ENCODE peak calls at places on chromosomes 11 and 22, in nine cellular contexts. A is BE2C; Z is CD8-positive, alpha-beta T cell; E is HCT116; R is cardiac muscle cell; N is endothelial cell; I is dorsolateral prefrontal cortex; L is gastrocnemius medialis; K is BJ. C is an unnamed sample.

GRCh38 chr11:73982595-73982989 is at the start of gene UCP2:
- DNase-seq in L (peak; percentile 82), E (no peak), N (peak; percentile 82), R (peak; percentile 92), Z (peak; percentile 73), I (peak; percentile 74), A (peak; percentile 97), K (no peak), C (peak; percentile 64)

GRCh38 chr11:125102544-125102943 is 8.9 kb downstream of the TMEM218 start:
- DNase-seq in N (no peak), I (no peak), A (no peak), E (no peak), R (no peak), Z (no peak), K (no peak), L (no peak), C (no peak)

GRCh38 chr11:86463120-86463519 is 88.4 kb downstream of the CCDC81 start:
- DNase-seq in E (no peak), K (no peak), A (no peak), R (no peak), I (no peak), N (no peak), Z (no peak), L (no peak), C (no peak)

GRCh38 chr11:110251837-110252236 is 44.6 kb downstream of the RDX start:
- DNase-seq in I (no peak), L (peak; percentile 27), Z (no peak), A (no peak), R (no peak), K (no peak), E (peak; percentile 73), N (no peak), C (no peak)

GRCh38 chr11:46506486-46506808 is 87.4 kb downstream of the AMBRA1 start:
- DNase-seq in N (no peak), K (no peak), Z (no peak), I (no peak), L (no peak), R (no peak), E (no peak), A (no peak), C (no peak)

GRCh38 chr11:95692526-95693270 is 96.9 kb downstream of the FAM76B start:
- DNase-seq in Z (no peak), N (no peak), I (no peak), A (no peak), K (no peak), L (no peak), E (no peak), R (no peak), C (no peak)

GRCh38 chr11:111633756-111634362 is 31.6 kb downstream of the SIK2 start:
- DNase-seq in L (no peak), I (no peak), E (no peak), R (no peak), N (no peak), Z (no peak), K (no peak), A (no peak), C (no peak)

GRCh38 chr22:46580940-46581579 is 39.1 kb upstream of the GRAMD4 start:
- DNase-seq in L (no peak), I (no peak), A (no peak), R (no peak), N (no peak), E (no peak), K (no peak), Z (no peak), C (no peak)

GRCh38 chr22:42468841-42469240 is 36.6 kb upstream of the NFAM1 start:
- DNase-seq in L (no peak), K (no peak), I (no peak), E (no peak), A (no peak), R (no peak), N (no peak), Z (no peak), C (no peak)

GRCh38 chr11:76237914-76238313 is 31.6 kb upstream of the WNT11 start:
- DNase-seq in R (no peak), N (no peak), Z (no peak), E (peak; percentile 48), A (peak; percentile 45), L (no peak), K (no peak), I (no peak), C (no peak)

GRCh38 chr11:1656670-1657069 is 27.1 kb downstream of the KRTAP5-5 start:
- DNase-seq in N (no peak), K (no peak), L (no peak), R (no peak), Z (no peak), E (no peak), I (peak; percentile 9), A (no peak), C (no peak)

GRCh38 chr11:71913716-71914115 is 14.7 kb downstream of the XNDC1N start:
- DNase-seq in A (no peak), N (no peak), Z (no peak), L (no peak), K (peak; percentile 44), E (no peak), R (no peak), I (no peak), C (no peak)

GRCh38 chr22:31738566-31738965 is 11.4 kb downstream of the PRR14L start:
- DNase-seq in I (no peak), N (no peak), L (no peak), Z (no peak), A (no peak), E (no peak), K (no peak), R (no peak), C (no peak)

GRCh38 chr11:65102142-65103095 is 6.4 kb downstream of the VPS51 start:
- DNase-seq in K (no peak), I (no peak), L (no peak), N (no peak), E (no peak), A (no peak), R (no peak), Z (no peak), C (no peak)

GRCh38 chr22:43391306-43391705 is 20.5 kb upstream of the MPPED1 start:
- DNase-seq in K (no peak), R (no peak), I (no peak), A (no peak), Z (no peak), L (no peak), N (no peak), E (no peak), C (no peak)

GRCh38 chr11:118448294-118448693 is 12.0 kb downstream of the KMT2A start:
- DNase-seq in L (no peak), K (no peak), N (no peak), E (no peak), A (no peak), R (no peak), I (no peak), Z (no peak), C (no peak)

GRCh38 chr11:61375709-61376108 is 13.5 kb downstream of the TMEM138 start:
- DNase-seq in K (no peak), A (no peak), Z (no peak), N (no peak), R (no peak), L (no peak), E (no peak), I (no peak), C (no peak)

GRCh38 chr11:59866397-59866796 is at the start of gene TCN1:
- DNase-seq in K (no peak), A (no peak), E (peak; percentile 52), N (no peak), I (no peak), L (no peak), Z (no peak), R (no peak), C (no peak)

GRCh38 chr11:19644316-19644715 is 68.3 kb upstream of the NAV2 start:
- DNase-seq in Z (no peak), R (no peak), E (no peak), A (no peak), I (no peak), N (no peak), L (no peak), K (no peak), C (no peak)

GRCh38 chr11:44596541-44597276 is 31.2 kb downstream of the CD82 start:
- DNase-seq in N (no peak), E (no peak), A (no peak), Z (peak; percentile 25), I (no peak), R (no peak), L (no peak), K (no peak), C (no peak)

GRCh38 chr11:36258730-36259360 is 30.4 kb downstream of the COMMD9 start:
- DNase-seq in E (peak; percentile 36), I (peak; percentile 67), N (peak; percentile 75), L (peak; percentile 37), A (peak; percentile 70), Z (no peak), R (peak; percentile 68), K (no peak), C (peak; percentile 46)
- TF ChIP-seq CTCF in E (peak; percentile 78), I (peak; percentile 78), N (peak; percentile 52), L (peak; percentile 60), A (peak; percentile 65), Z (no peak), R (peak; percentile 81), K (peak; percentile 78), C (peak; percentile 73)

GRCh38 chr11:68632802-68633201 is 51.5 kb upstream of the GAL start:
- DNase-seq in E (peak; percentile 79), L (no peak), I (no peak), N (peak; percentile 59), K (no peak), R (peak; percentile 78), Z (peak; percentile 12), A (peak; percentile 83), C (no peak)
- TF ChIP-seq CTCF in E (peak; percentile 74), L (no peak), I (no peak), N (peak; percentile 26), K (peak; percentile 57), R (peak; percentile 72), Z (peak; percentile 17), A (peak; percentile 88), C (peak; percentile 68)

DNA sequence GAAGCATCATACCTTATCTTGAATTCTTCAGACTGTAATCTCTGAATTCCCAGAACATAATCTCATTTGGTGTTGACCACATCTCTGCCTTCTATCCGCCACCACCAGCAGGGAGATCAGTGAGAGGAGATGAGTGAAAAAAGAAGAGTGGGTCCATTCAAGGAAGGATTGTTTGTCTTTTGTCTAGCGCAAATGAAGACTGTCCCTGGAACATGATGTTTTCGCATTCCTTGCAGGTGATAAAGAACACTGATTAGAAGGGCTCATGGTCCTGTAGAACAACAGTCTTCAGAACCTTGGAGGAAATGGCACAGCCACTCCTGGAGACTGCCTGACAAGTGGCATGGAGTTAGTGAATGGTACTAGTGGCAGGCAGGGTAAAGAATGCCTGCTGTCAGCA is 869.6 kb downstream of the JRKL start:
- DNase-seq in K (no peak), R (no peak), L (no peak), E (no peak), Z (no peak), N (no peak), I (no peak), A (no peak), C (no peak)
- TF ChIP-seq CTCF in K (no peak), R (no peak), L (no peak), E (no peak), Z (no peak), N (no peak), I (no peak), A (no peak), C (no peak)

DNA sequence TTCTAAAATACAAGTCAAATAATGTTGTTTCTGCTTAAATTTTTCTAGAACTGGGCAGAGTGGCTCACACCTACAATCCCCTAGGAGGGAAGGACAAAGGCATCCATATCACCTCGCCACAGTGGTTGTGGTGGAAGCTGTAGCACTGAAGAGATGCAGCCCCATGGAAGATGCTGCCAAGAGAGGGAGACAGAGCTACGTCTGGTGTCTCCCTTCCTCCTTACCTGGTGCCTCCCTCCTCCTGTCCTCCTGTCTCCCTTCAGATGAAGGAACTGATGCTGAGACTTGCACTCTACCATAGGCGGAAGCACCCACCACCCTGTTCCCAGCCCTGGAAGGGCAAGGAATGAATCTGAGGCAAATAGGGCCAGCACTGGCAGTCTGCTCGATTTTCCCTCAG is 22.3 kb downstream of the MMP27 start:
- DNase-seq in Z (no peak), K (no peak), N (no peak), I (no peak), L (no peak), A (no peak), E (peak; percentile 15), R (no peak), C (no peak)
- TF ChIP-seq CTCF in Z (no peak), K (no peak), N (no peak), I (no peak), L (no peak), A (no peak), E (peak; percentile 47), R (no peak), C (no peak)

C was measured in progenitor cell of endocrine pancreas.